ENCODE peak calls at places on chromosomes 4 and X, in nine cellular contexts. F, W, H, Z, O, M, Q, K and S are unnamed samples.

GRCh38 chr4:189792819-189793618 is 147.7 kb upstream of the FRG1 start:
- DNase-seq in F (peak; percentile 68), K (peak; percentile 72), Q (peak; percentile 40), Z (peak; percentile 76), H (no peak), W (peak; percentile 65), M (peak; percentile 79), O (peak; percentile 56), S (peak; percentile 61)

GRCh38 chr4:107050525-107051135 is 14.5 kb upstream of the DKK2 start:
- DNase-seq in W (no peak), Z (peak; percentile 36), F (peak; percentile 23), K (no peak), H (no peak), O (no peak), Q (no peak), M (no peak), S (no peak)

GRCh38 chrX:39819921-39820849 is 277.6 kb downstream of the BCOR start:
- DNase-seq in W (peak; percentile 52), Q (no peak), O (peak; percentile 30), Z (peak; percentile 9), H (no peak), F (no peak), M (no peak), K (no peak), S (no peak)

GRCh38 chr4:8359193-8359592 is 81.3 kb downstream of the ACOX3 start:
- DNase-seq in M (no peak), H (no peak), W (no peak), O (no peak), F (no peak), Z (no peak), Q (no peak), K (no peak), S (no peak)

GRCh38 chrX:119062750-119063374 is 9.9 kb upstream of the CT47C1 start:
- DNase-seq in M (no peak), O (no peak), K (no peak), Q (no peak), F (peak; percentile 45), H (no peak), Z (peak; percentile 5), W (no peak), S (no peak)

GRCh38 chr4:105058177-105058812 is 88.4 kb upstream of the TET2 start:
- DNase-seq in K (no peak), H (no peak), F (peak; percentile 49), Q (no peak), Z (peak; percentile 39), W (no peak), O (no peak), M (no peak), S (no peak)

GRCh38 chrX:27583976-27584375 is 6.2 kb upstream of the DCAF8L2 start:
- DNase-seq in K (no peak), M (no peak), Z (no peak), Q (no peak), W (no peak), H (no peak), O (no peak), F (no peak), S (peak; percentile 9)

GRCh38 chr4:76758996-76759395 is 138.9 kb downstream of the SOWAHB start:
- DNase-seq in M (no peak), O (no peak), H (no peak), K (no peak), W (no peak), Z (peak; percentile 37), F (peak; percentile 40), Q (no peak), S (no peak)

GRCh38 chr4:95549246-95550138 is 719 bp upstream of the UNC5C start:
- DNase-seq in Z (peak; percentile 72), Q (peak; percentile 55), H (no peak), M (peak; percentile 55), K (peak; percentile 36), W (peak; percentile 76), F (no peak), O (peak; percentile 70), S (peak; percentile 37)

GRCh38 chrX:68185161-68185560 is 248.1 kb downstream of the OPHN1 start:
- DNase-seq in O (no peak), H (no peak), W (no peak), F (no peak), K (no peak), M (no peak), Q (no peak), Z (no peak), S (no peak)

GRCh38 chr4:37464373-37464772 is 219.8 kb downstream of the NWD2 start:
- DNase-seq in M (no peak), F (no peak), Z (no peak), Q (no peak), H (no peak), O (no peak), K (no peak), W (no peak), S (peak; percentile 58)

GRCh38 chr4:57139783-57140182 is 29.6 kb upstream of the IGFBP7 start:
- DNase-seq in H (no peak), K (no peak), Q (no peak), W (no peak), M (no peak), O (no peak), F (no peak), Z (no peak), S (no peak)
- TF ChIP-seq CTCF in H (no peak), K (no peak), Q (no peak), W (no peak), M (no peak), O (no peak), F (no peak), Z (no peak), S (no peak)

GRCh38 chr4:10171055-10171454 is 54.5 kb upstream of the WDR1 start:
- DNase-seq in K (no peak), F (no peak), W (no peak), Z (no peak), Q (no peak), H (no peak), M (no peak), O (no peak), S (no peak)

GRCh38 chr4:10168151-10168550 is 51.6 kb upstream of the WDR1 start:
- DNase-seq in H (no peak), Z (no peak), K (no peak), O (no peak), F (no peak), W (no peak), M (peak; percentile 14), Q (no peak), S (no peak)

GRCh38 chr4:10167201-10167600 is 50.6 kb upstream of the WDR1 start:
- DNase-seq in F (no peak), W (no peak), H (no peak), Q (no peak), M (no peak), Z (no peak), O (no peak), K (no peak), S (no peak)

GRCh38 chr4:10172278-10173038 is 55.9 kb upstream of the WDR1 start:
- DNase-seq in O (no peak), H (no peak), M (no peak), W (no peak), K (no peak), F (no peak), Z (peak; percentile 9), Q (no peak), S (no peak)

GRCh38 chr4:10169839-10170387 is 53.3 kb upstream of the WDR1 start:
- DNase-seq in K (no peak), W (no peak), Q (no peak), O (no peak), F (no peak), Z (no peak), M (no peak), H (no peak), S (no peak)
- TF ChIP-seq CTCF in K (no peak), W (no peak), Q (no peak), O (no peak), F (no peak), Z (no peak), M (no peak), H (no peak), S (no peak)

DNA sequence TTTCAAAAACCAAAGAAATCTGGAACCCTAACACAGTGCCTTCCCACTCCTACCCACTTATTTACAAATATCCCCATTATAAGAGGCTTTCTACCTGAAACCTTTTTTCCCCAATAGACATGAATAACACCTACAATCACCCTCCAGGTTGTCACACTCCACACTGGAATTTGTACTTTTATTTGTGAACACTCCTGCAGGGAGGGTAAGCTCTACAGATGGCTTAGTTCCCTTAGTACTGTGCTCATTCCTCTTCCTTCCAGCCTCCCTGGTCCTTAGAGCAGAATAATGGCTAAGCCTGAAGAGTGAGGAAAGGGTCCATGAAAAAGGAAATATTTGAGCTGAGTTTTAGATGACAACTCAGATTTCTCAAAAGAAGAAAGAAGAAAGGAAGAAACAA is 22.2 kb upstream of the SULT1E1 start:
- DNase-seq in M (no peak), Q (no peak), O (no peak), F (no peak), Z (no peak), K (no peak), W (no peak), H (no peak), S (no peak)
- TF ChIP-seq CTCF in M (no peak), Q (no peak), O (no peak), F (no peak), Z (no peak), K (no peak), W (no peak), H (no peak), S (no peak)

GRCh38 chr4:74133786-74134499 is 24.0 kb upstream of the MTHFD2L start:
- DNase-seq in F (peak; percentile 95), K (peak; percentile 77), W (peak; percentile 72), Z (peak; percentile 99), M (peak; percentile 82), Q (peak; percentile 53), H (peak; percentile 74), O (peak; percentile 77), S (peak; percentile 77)
- TF ChIP-seq CTCF in F (peak; percentile 88), K (peak; percentile 92), W (peak; percentile 70), Z (peak; percentile 79), M (peak; percentile 63), Q (peak; percentile 63), H (no peak), O (peak; percentile 81), S (peak; percentile 38)

GRCh38 chr4:102827674-102828496 is 534 bp upstream of the UBE2D3 start:
- DNase-seq in O (peak; percentile 94), K (peak; percentile 90), W (peak; percentile 100), Z (peak; percentile 100), Q (peak; percentile 99), M (peak; percentile 94), F (peak; percentile 100), H (peak; percentile 96), S (peak; percentile 93)
- TF ChIP-seq CTCF in O (no peak), K (no peak), W (no peak), Z (no peak), Q (no peak), M (no peak), F (peak; percentile 1), H (no peak), S (no peak)